ENCODE peak calls at places on chromosomes 12 and 14, in eight cellular contexts. L is brain microvascular endothelial cell, J is fibroblast of lung, U is coronary artery, A is choroid plexus epithelial cell, H is kidney, N is stomach, S is SK-N-SH. X is an unnamed sample.

GRCh38 chr14:63904724-63905123 is 51.9 kb downstream of the SYNE2 start:
- DNase-seq in L (no peak), U (no peak), N (no peak), A (no peak), S (no peak), J (no peak), H (no peak), X (no peak)

GRCh38 chr14:95465358-95465757 is 51.1 kb downstream of the SYNE3 start:
- DNase-seq in A (no peak), L (no peak), S (no peak), J (no peak), H (peak), N (no peak), U (no peak), X (no peak)

GRCh38 chr12:99918003-99918402 is 66.7 kb downstream of the ANKS1B start:
- DNase-seq in A (no peak), J (no peak), U (peak), N (no peak), S (no peak), H (no peak), L (no peak), X (no peak)

GRCh38 chr14:39739796-39740195 is 307.6 kb upstream of the FBXO33 start:
- DNase-seq in A (no peak), U (no peak), S (no peak), H (no peak), N (no peak), L (no peak), J (no peak), X (no peak)

GRCh38 chr12:6392499-6392898 is 8.5 kb downstream of the LTBR start:
- DNase-seq in J (no peak), L (no peak), H (no peak), A (no peak), S (no peak), N (peak), U (no peak), X (no peak)

GRCh38 chr14:76456200-76456599 is 80.3 kb downstream of the ESRRB start:
- DNase-seq in N (no peak), A (peak), J (peak), S (peak), H (no peak), U (no peak), L (peak), X (no peak)

GRCh38 chr14:58899317-58899713 is 261.6 kb downstream of the DACT1 start:
- DNase-seq in L (peak), N (no peak), A (peak), U (no peak), S (no peak), H (no peak), J (peak), X (peak)

GRCh38 chr12:2396448-2396871 is 343.7 kb downstream of the CACNA1C start:
- DNase-seq in N (no peak), A (no peak), U (peak), H (peak), S (no peak), L (no peak), J (peak), X (no peak)

GRCh38 chr14:61355892-61356325 is 34.5 kb downstream of the PRKCH start:
- DNase-seq in H (peak), A (peak), S (no peak), L (peak), U (no peak), J (peak), N (no peak), X (no peak)

GRCh38 chr12:106757623-106758348 is 16.7 kb upstream of the RIC8B start:
- DNase-seq in H (no peak), J (no peak), A (no peak), N (no peak), L (no peak), S (no peak), U (no peak), X (no peak)

DNA sequence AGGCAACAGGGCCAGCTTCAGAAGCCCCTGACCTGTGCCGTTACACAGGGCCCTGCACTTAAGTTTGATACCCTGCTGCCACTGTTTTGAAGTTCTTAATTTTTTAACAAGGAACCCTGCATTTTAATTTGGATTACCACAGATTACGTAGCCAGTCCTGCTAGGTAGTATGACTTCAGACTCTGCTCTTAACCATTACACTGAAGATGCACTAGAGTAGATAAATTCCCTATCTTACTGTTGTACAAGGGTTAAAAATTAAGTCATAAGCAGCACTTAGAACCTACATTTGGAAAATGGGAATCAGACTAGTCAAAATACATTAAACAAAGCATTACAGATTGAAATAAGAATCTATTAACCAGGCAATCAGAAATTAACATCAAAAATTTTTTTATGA is 2.3 kb downstream of the GNPNAT1 start:
- DNase-seq in H (no peak), A (no peak), S (no peak), N (no peak), U (no peak), L (no peak), J (no peak), X (no peak)
- H3K4me3 ChIP-seq in H (no peak), A (no peak), S (peak), N (peak), U (no peak), L (peak), J (peak), X (no peak)

GRCh38 chr14:88551094-88551870 is 3.5 kb downstream of the PTPN21 start:
- DNase-seq in H (peak), L (peak), N (peak), U (peak), A (peak), J (peak), S (peak), X (peak)
- TF ChIP-seq CTCF in H (peak), L (peak), N (peak), U (no peak), A (peak), J (no peak), S (peak), X (peak)

DNA sequence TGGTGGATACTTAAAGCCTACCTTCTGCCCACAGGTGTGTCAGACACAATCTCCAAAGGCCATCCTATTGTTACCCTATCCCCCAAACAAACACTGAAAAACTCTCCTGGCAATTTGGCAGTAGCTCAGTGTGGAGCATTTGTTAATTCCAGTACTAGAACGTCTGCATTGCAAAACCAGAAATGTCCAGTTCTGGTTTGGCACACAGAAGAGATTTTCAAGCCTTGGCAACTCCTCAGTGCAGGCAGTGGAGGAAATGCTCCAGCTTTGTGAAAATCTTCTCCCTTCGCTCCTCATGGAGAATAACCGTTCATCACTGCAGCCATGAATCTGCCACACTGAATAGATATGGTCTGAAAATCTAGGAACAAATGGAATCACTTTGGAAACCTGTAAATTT is 5.3 kb upstream of the SOCS2 start:
- DNase-seq in J (peak), H (no peak), A (no peak), N (no peak), L (no peak), S (no peak), U (no peak), X (no peak)
- H3K4me3 ChIP-seq in J (no peak), H (no peak), A (no peak), N (no peak), L (no peak), S (no peak), U (no peak), X (no peak)

GRCh38 chr14:33404054-33404453 is 465.4 kb downstream of the NPAS3 start:
- DNase-seq in U (no peak), H (no peak), A (peak), N (no peak), S (no peak), L (peak), J (peak), X (peak)
- TF ChIP-seq CTCF in U (no peak), H (no peak), A (peak), N (no peak), S (peak), L (no peak), J (no peak), X (peak)

GRCh38 chr14:34710744-34711143 is 3.6 kb downstream of the CFL2 start:
- DNase-seq in N (no peak), A (peak), J (peak), U (no peak), S (no peak), L (no peak), H (no peak), X (no peak)

GRCh38 chr14:34713122-34713680 is 1.2 kb downstream of the CFL2 start:
- DNase-seq in J (no peak), L (no peak), U (no peak), A (no peak), H (no peak), S (no peak), N (no peak), X (no peak)

GRCh38 chr14:34711808-34712712 is 2.3 kb downstream of the CFL2 start:
- DNase-seq in J (peak), N (no peak), L (no peak), S (no peak), A (no peak), H (no peak), U (no peak), X (no peak)

GRCh38 chr14:34710006-34710405 is 4.4 kb downstream of the CFL2 start:
- DNase-seq in A (no peak), H (no peak), S (no peak), N (no peak), L (no peak), U (no peak), J (no peak), X (no peak)

DNA sequence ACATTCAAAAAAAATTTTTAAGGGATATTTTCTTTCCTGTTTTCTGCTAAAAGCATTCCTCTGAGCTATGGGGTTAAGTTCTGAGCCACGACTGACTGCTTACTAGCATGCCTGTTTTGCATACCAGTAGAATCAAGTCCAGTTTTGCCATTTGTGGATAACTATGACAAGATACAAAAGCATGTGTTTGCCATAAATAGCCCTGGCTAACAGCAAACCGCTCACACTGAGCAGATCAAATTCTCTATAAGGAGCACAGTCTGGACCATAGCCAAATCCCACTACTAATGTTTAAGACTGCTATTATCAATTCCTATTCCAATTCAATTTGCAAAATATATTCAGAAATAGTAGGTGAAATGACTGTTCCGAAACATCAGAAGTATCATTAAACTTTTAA is 3.2 kb downstream of the CFL2 start:
- DNase-seq in H (no peak), A (peak), J (peak), N (no peak), S (peak), U (no peak), L (peak), X (peak)
- H3K4me3 ChIP-seq in H (no peak), A (no peak), J (peak), N (peak), S (no peak), U (peak), L (no peak), X (no peak)